ENCODE peak calls at places on chromosomes 4 and X, in nine cellular contexts. J is body of pancreas; I is tibial nerve; E is lower lobe of right lung; P is heart left ventricle; G is right atrium auricular region; V is mesendoderm; Z is SJSA1; H is CD4-positive, CD25-positive, alpha-beta regulatory T cell. T is an unnamed sample. For H3K4me1, the result is how much of the 10 kb centered on the place peaks cover.

GRCh38 chr4:75557696-75558095 is 1.8 kb downstream of the ODAPH start:
- DNase-seq in J (no peak), I (no peak), E (no peak), P (no peak), G (no peak), V (no peak), Z (no peak), H (no peak), T (no peak)

GRCh38 chrX:109696146-109696740 is 36.8 kb downstream of the ACSL4 start:
- DNase-seq in J (no peak), I (no peak), E (no peak), P (no peak), G (no peak), V (no peak), Z (no peak), H (no peak), T (no peak)

GRCh38 chrX:34365482-34365881 is 233.4 kb upstream of the FAM47A start:
- DNase-seq in J (no peak), I (peak), E (no peak), P (no peak), G (no peak), V (peak), Z (no peak), H (no peak), T (peak)

GRCh38 chrX:130155564-130155963 is 10.1 kb downstream of the AIFM1 start:
- DNase-seq in J (no peak), I (no peak), E (no peak), P (no peak), G (no peak), V (no peak), Z (no peak), H (no peak), T (peak)

GRCh38 chr4:117965608-117966007 is 68.7 kb upstream of the NDST3 start:
- DNase-seq in J (no peak), I (no peak), E (no peak), P (no peak), G (no peak), V (no peak), Z (no peak), H (no peak), T (no peak)

GRCh38 chr4:104986306-104986705 is 160.4 kb upstream of the TET2 start:
- DNase-seq in J (no peak), I (no peak), E (no peak), P (no peak), G (no peak), V (no peak), Z (no peak), H (no peak), T (no peak)

GRCh38 chr4:82798168-82799005 is at the start of gene SCD5:
- DNase-seq in J (peak), I (peak), E (peak), P (peak), G (peak), V (peak), Z (peak), H (peak), T (peak)

GRCh38 chr4:151901631-151902030 is 140.8 kb upstream of the GATB start:
- DNase-seq in J (no peak), I (no peak), E (no peak), P (no peak), G (no peak), V (no peak), Z (no peak), H (no peak), T (no peak)

GRCh38 chr4:12137556-12137955 is 708.9 kb upstream of the HS3ST1 start:
- DNase-seq in J (no peak), I (no peak), E (no peak), P (no peak), G (no peak), V (peak), Z (no peak), H (no peak), T (no peak)

DNA sequence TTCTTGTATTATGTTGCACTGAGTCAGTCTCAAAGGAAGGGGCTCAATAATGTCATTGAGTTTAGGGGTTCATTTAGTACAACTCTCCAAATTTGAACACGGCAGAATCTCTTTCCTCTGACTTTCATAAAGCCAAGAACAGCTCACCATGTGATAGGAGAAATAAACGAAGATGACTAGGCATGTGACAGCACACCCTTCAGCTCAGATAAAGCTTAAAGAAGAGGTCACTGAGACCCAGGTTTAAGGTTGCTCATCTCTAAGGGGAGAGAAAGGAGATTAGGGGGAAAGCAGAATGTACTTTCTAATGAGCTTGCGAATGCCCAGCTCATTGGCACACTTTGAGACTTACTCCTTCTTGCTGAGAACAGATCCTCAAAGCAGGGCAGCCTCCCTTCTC is 89.0 kb downstream of the PLAC1 start:
- DNase-seq in J (no peak), I (no peak), E (no peak), P (no peak), G (no peak), V (no peak), Z (no peak), H (no peak), T (no peak)
- H3K4me1 ChIP-seq in J (under half), I (under half), E (under half), P (under half), G (under half), V (under half), Z (under half), H (under half), T (under half)

DNA sequence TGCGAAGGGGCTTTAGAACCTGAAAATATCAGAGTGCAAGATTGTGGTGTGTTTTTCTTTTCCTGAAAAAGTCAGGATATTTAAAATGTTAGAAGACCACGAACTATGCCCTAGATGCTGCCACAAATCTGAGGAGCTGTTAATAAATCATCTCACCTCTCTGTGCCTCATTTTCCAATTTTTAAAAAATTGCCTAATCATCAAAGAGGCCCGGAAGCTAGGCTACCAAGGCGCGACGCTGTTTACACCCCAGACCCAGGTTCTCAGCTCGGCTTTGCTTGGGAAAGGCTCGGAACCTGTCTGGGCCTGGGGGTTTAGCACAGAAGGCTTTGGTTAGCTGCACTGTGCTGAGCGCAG is 409.6 kb downstream of the BCOR start:
- DNase-seq in J (no peak), I (no peak), E (no peak), P (no peak), G (no peak), V (no peak), Z (no peak), H (no peak), T (no peak)
- H3K27ac ChIP-seq in J (no peak), I (peak), E (peak), P (peak), G (peak), V (peak), Z (no peak), H (no peak), T (peak)

GRCh38 chrX:13750204-13750603 is 15.7 kb downstream of the OFD1 start:
- DNase-seq in J (peak), I (no peak), E (no peak), P (no peak), G (no peak), V (peak), Z (no peak), H (peak), T (peak)
- H3K4me1 ChIP-seq in J (under half), I (under half), E (under half), P (under half), G (under half), V (under half), Z (under half), H (under half), T (under half)

DNA sequence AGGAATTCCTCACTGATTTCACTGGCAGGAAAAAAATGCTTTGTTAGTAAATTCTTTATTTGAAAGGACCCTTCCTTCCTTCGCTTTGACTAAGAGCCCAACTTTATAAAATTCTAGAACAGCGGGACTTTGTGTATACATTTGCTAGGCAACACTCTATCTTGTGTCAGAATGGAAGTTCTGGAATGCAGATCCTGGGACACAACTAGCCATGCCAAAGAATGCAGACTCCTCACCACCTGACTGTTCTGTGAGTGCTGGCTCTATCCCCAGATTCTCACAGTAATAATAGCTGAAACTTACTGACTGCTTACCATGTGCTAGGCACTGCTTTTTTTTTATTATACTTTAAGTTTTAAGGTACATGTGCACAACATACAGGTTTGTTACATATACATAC is 73.3 kb upstream of the ZDHHC15 start:
- DNase-seq in J (no peak), I (no peak), E (no peak), P (peak), G (no peak), V (peak), Z (no peak), H (no peak), T (no peak)
- H3K27ac ChIP-seq in J (no peak), I (no peak), E (no peak), P (peak), G (no peak), V (no peak), Z (no peak), H (no peak), T (no peak)

DNA sequence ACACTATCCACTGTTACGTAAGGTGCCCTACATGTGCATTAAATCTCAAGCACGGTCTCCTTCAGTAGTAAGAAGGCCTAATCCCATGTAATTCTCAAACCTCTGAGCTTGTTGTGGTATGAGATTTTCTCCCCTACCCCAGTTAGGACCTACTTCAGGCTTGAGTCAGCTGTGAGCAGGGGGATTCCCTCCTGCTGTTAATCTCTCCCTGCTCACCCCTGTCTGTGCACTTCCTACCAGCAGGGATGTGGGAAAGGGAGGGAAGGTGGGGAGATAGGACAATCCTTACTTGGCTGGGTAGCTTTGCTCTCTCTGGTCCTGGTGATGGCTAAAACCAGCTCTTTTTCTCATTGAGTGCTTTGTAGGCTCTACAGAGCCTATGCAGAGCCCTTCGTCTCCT is 60.8 kb downstream of the PALLD start:
- DNase-seq in J (no peak), I (no peak), E (no peak), P (no peak), G (no peak), V (peak), Z (no peak), H (no peak), T (no peak)
- H3K4me1 ChIP-seq in J (under half), I (under half), E (under half), P (under half), G (under half), V (under half), Z (half or more), H (under half), T (under half)

GRCh38 chr4:2304321-2304876 is 42.5 kb upstream of the MXD4 start:
- DNase-seq in J (no peak), I (no peak), E (no peak), P (no peak), G (peak), V (no peak), Z (no peak), H (no peak), T (no peak)
- H3K27ac ChIP-seq in J (no peak), I (no peak), E (no peak), P (no peak), G (no peak), V (no peak), Z (no peak), H (no peak), T (no peak)

T was measured in small intestine.